ENCODE peak calls at places on chromosomes 16 and 17, in eight cellular contexts. R, B, K, M, S, D, Z and O are unnamed samples. For H3K9me3, the result is how much of the 10 kb centered on the place peaks cover.

GRCh38 chr17:8753136-8753975 is 5.0 kb downstream of the SPDYE4 start:
- DNase-seq in R (no peak), B (no peak), K (no peak), M (no peak), S (no peak), D (no peak), Z (no peak), O (no peak)

GRCh38 chr16:10168258-10168657 is 14.0 kb downstream of the GRIN2A start:
- DNase-seq in R (no peak), B (no peak), K (no peak), M (no peak), S (no peak), D (no peak), Z (no peak), O (no peak)

GRCh38 chr16:76428858-76429257 is 151.7 kb downstream of the CNTNAP4 start:
- DNase-seq in R (no peak), B (peak), K (no peak), M (no peak), S (no peak), D (no peak), Z (no peak), O (peak)

GRCh38 chr17:75090871-75091854 is 3.4 kb downstream of the SLC16A5 start:
- DNase-seq in R (no peak), B (peak), K (no peak), M (no peak), S (no peak), D (no peak), Z (peak), O (peak)

GRCh38 chr17:39404542-39405378 is 3.3 kb upstream of the FBXL20 start:
- DNase-seq in R (no peak), B (peak), K (no peak), M (no peak), S (no peak), D (no peak), Z (no peak), O (no peak)

GRCh38 chr17:6374271-6374691 is 60.6 kb downstream of the AIPL1 start:
- DNase-seq in R (no peak), B (no peak), K (no peak), M (no peak), S (no peak), D (no peak), Z (no peak), O (no peak)

GRCh38 chr17:68433911-68434503 is 23.3 kb downstream of the WIPI1 start:
- DNase-seq in R (no peak), B (no peak), K (no peak), M (no peak), S (no peak), D (no peak), Z (no peak), O (no peak)

GRCh38 chr16:84088695-84089395 is 27.9 kb downstream of the MBTPS1 start:
- DNase-seq in R (no peak), B (peak), K (no peak), M (no peak), S (no peak), D (no peak), Z (peak), O (no peak)

GRCh38 chr16:28161626-28162025 is 50.1 kb downstream of the XPO6 start:
- DNase-seq in R (no peak), B (no peak), K (no peak), M (no peak), S (no peak), D (no peak), Z (no peak), O (no peak)

GRCh38 chr16:85856054-85856453 is 42.9 kb upstream of the IRF8 start:
- DNase-seq in R (no peak), B (no peak), K (no peak), M (no peak), S (no peak), D (no peak), Z (no peak), O (no peak)

GRCh38 chr16:84246679-84247077 is 6.9 kb upstream of the KCNG4 start:
- DNase-seq in R (no peak), B (no peak), K (no peak), M (no peak), S (no peak), D (no peak), Z (no peak), O (no peak)

GRCh38 chr17:40598021-40598927 is 33.0 kb upstream of the CCR7 start:
- DNase-seq in R (no peak), B (no peak), K (no peak), M (no peak), S (no peak), D (no peak), Z (no peak), O (no peak)

GRCh38 chr16:87971933-87972332 is 20.7 kb downstream of the BANP start:
- DNase-seq in R (no peak), B (peak), K (no peak), M (no peak), S (no peak), D (no peak), Z (no peak), O (no peak)

GRCh38 chr17:72774251-72774650 is 318.2 kb downstream of the SLC39A11 start:
- DNase-seq in R (no peak), B (no peak), K (no peak), M (no peak), S (no peak), D (no peak), Z (no peak), O (no peak)

GRCh38 chr16:14193316-14193871 is 122.3 kb downstream of the MRTFB start:
- DNase-seq in R (no peak), B (no peak), K (no peak), M (no peak), S (no peak), D (no peak), Z (peak), O (no peak)

GRCh38 chr17:81250286-81251090 is 11.4 kb downstream of the NDUFAF8 start:
- DNase-seq in R (peak), B (no peak), K (no peak), M (no peak), S (no peak), D (peak), Z (no peak), O (peak)

GRCh38 chr16:67429053-67429798 is 1.7 kb upstream of the HSD11B2 start:
- DNase-seq in R (no peak), B (no peak), K (no peak), M (no peak), S (no peak), D (no peak), Z (peak), O (no peak)

GRCh38 chr16:67431077-67431804 is at the start of gene HSD11B2:
- DNase-seq in R (peak), B (peak), K (no peak), M (peak), S (no peak), D (peak), Z (peak), O (peak)

GRCh38 chr16:67431805-67432476 is 1.0 kb downstream of the HSD11B2 start:
- DNase-seq in R (no peak), B (no peak), K (no peak), M (no peak), S (no peak), D (no peak), Z (no peak), O (no peak)

GRCh38 chr16:67429799-67430503 is 970 bp upstream of the HSD11B2 start:
- DNase-seq in R (no peak), B (no peak), K (no peak), M (no peak), S (no peak), D (no peak), Z (no peak), O (no peak)

DNA sequence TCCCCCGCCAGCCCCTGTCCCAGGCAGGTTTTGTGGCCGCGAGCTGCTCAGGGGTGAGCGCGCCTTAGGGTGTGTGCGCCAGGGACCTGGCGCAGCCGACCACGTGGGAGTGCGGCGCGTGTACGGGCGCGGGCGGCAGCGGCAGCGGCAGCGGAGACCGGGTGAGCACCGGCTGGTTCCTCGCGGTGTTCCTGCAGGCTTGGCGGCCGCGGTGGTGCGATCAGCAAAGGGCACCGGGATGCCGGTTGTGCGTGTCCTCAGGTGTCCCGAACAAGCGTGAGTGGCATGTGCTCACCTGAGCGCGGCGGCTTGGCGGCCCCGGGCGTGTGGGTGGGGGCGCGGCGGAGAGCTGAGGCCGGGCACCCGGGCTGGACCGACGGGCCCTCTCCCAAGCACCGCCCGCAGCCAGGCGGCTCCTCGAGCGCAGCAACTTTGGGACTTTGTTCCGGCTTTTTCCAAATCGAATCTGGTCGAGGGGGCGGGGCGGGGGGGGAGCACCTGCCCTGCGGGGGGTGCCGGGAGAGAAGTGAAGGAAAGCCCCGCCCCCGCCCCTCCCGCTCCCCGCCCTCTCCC is 331 bp upstream of the HSD11B2 start:
- DNase-seq in R (peak), B (no peak), K (no peak), M (no peak), S (no peak), D (no peak), Z (peak), O (peak)
- TF ChIP-seq POLR2A in R (no peak), B (no peak), K (no peak), M (no peak), S (no peak), D (no peak), Z (no peak), O (no peak)

GRCh38 chr17:79028496-79029326 is 4.7 kb downstream of the C1QTNF1 start:
- DNase-seq in R (no peak), B (no peak), K (no peak), M (peak), S (no peak), D (peak), Z (no peak), O (peak)
- H3K4me3 ChIP-seq in R (no peak), B (no peak), K (no peak), M (no peak), S (no peak), D (no peak), Z (no peak), O (no peak)

DNA sequence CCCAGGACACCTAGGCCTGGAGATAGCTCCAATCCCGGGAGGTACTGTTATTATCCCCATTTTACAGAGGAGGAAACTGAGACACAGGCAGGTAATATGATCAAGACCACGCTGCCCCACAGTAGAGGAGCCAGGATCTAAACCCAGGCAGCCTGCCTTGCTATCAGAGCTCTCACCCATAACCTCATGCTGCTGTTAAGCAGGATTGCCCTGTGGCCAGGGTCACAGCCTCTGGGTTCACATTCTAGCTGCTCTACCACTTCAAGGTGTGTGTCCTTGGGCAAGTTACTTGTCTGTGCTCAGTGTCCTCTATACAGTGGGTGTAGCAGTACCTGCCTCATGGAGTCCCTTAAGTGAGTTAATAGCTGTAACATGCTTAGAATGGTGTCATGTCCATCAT is 1015.3 kb downstream of the KCNJ18 start:
- DNase-seq in R (no peak), B (no peak), K (no peak), M (no peak), S (no peak), D (no peak), Z (no peak), O (no peak)
- H3K9me3 ChIP-seq in R (under half), B (under half), K (under half), M (under half), S (under half), D (under half), Z (half or more), O (under half)

DNA sequence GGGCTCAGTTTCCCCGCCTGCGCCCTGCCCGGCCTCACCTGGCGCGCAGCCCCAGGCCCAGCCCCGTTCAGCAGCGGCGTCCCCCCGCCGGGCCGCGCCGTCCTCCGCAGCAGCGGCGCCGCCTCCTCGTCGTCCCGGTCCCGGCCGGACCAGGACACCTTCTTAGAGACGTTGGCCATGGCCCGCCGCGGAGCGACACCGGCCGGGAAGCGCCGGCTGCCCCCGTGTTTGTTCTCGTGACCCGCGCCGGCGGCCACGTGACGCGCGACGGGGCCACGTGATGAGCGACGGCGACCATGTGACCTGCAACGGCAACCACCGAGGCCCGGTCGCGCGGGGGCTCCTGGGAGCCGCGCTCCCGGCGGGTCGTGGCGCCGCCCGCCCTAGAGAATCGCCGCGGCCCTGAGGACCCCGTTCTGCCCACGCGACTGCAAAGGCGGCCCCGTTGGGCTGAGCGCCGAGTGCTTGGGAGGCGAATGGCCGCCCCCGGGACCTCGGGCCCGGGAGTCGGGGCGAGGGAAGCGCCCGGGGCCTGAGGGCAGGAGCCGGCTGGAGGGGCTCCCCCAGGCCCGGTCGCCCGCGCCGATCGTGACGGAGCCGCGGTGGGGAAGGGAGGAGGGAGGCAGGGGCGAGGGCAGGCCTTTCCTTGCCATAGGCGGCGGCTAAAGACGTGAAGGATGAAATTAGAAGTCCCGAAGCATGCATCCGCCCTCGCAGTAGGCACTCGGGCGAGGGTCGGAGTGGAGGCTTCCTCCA is at the start of gene CLCN7:
- DNase-seq in R (peak), B (peak), K (peak), M (peak), S (peak), D (peak), Z (peak), O (peak)
- TF ChIP-seq POLR2A in R (peak), B (peak), K (peak), M (peak), S (peak), D (no peak), Z (no peak), O (peak)

GRCh38 chr16:15435216-15435864 is 952 bp downstream of the BMERB1 start:
- DNase-seq in R (peak), B (no peak), K (no peak), M (no peak), S (no peak), D (no peak), Z (no peak), O (peak)
- H3K4me3 ChIP-seq in R (no peak), B (peak), K (peak), M (peak), S (peak), D (peak), Z (peak), O (peak)

GRCh38 chr16:61654962-61655361 is 381.3 kb downstream of the CDH8 start:
- DNase-seq in R (no peak), B (no peak), K (no peak), M (no peak), S (no peak), D (no peak), Z (no peak), O (no peak)
- H3K9me3 ChIP-seq in R (under half), B (under half), K (under half), M (under half), S (under half), D (under half), Z (under half), O (under half)

GRCh38 chr16:56197227-56197992 is 6.1 kb downstream of the GNAO1 start:
- DNase-seq in R (no peak), B (no peak), K (no peak), M (no peak), S (no peak), D (no peak), Z (no peak), O (no peak)

GRCh38 chr16:56198755-56199114 is 7.4 kb downstream of the GNAO1 start:
- DNase-seq in R (no peak), B (no peak), K (no peak), M (no peak), S (no peak), D (no peak), Z (no peak), O (no peak)

GRCh38 chr16:56196381-56196780 is 5.1 kb downstream of the GNAO1 start:
- DNase-seq in R (no peak), B (no peak), K (no peak), M (no peak), S (no peak), D (no peak), Z (no peak), O (no peak)

GRCh38 chr16:56199164-56199563 is 7.9 kb downstream of the GNAO1 start:
- DNase-seq in R (no peak), B (no peak), K (no peak), M (no peak), S (no peak), D (no peak), Z (no peak), O (no peak)

DNA sequence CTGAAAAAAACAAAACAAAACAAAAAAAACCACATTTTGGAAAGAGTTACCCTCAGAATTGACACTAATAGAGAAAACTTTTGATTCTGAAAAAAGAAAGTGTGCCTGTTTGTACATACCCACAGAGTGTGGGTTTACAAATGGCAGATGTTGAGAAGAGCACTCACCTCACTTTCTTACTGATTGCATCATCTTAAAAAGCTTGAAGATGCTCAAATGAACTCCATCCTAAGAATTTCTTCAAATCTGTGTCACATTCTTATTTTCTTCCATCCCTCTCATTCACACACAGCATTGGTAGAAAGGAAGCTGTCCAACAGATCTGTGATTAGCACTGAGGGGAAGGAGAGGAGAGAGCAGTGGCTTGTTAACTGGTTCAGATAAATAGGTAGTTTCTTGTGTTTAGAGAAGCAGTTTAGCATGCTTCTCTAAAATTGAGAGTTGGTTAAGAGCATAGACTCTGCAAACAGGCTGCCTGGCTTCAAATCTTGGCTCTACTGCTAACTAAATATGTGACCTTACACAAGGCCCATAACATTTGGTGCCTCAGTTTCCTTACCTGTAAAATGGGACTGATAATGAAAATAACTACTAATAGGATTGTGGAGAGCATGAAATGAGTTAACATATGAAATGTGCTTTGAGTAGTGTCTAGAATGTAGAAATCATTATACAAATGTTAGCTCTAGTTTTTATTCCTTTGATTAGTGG is 6.9 kb downstream of the GNAO1 start:
- DNase-seq in R (no peak), B (no peak), K (no peak), M (no peak), S (no peak), D (no peak), Z (no peak), O (no peak)
- TF ChIP-seq POLR2A in R (no peak), B (no peak), K (no peak), M (no peak), S (no peak), D (no peak), Z (no peak), O (no peak)

DNA sequence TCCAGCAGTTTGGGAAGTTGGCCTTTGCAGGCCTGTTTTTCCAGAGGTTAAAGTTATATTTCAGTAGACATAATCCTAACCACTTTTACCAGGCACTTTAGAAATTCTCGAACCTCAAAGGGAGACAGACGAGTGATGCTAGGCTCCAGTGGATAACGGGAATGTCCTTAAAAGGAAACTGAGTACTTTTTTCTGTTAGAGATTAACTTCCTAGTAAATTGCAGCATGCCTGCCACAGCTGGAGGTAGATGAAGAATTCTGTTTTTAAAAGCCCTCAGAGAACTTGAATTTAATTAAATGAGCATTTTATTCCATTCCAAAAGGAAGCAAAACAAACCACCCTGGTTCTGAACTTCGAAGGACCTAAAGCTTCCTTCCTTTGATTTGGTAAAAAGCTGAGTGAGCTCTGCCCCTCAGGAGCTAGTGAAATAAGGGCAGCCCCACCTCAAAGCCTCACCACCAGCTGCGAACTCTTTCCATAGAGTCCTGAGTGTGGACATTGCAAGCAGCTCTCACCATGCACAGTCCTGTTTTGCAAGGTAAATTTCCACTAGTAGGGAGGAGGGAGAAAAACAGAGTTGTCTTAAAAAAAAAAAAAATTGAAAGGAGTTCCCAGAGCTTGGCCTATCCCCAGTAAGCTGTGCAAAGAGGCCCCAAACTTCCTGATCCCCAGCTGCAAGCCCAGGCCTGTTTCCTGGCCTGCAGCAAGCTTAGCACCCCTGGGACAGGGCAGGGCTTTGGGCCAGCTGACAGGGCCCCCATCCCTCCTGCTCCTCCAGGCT is 11.3 kb downstream of the CHD9NB start:
- DNase-seq in R (peak), B (no peak), K (peak), M (peak), S (peak), D (peak), Z (peak), O (no peak)
- H3K4me3 ChIP-seq in R (no peak), B (no peak), K (no peak), M (no peak), S (no peak), D (peak), Z (no peak), O (no peak)